ENCODE peak calls at places on chromosomes 4 and X, in eight cellular contexts. R is left ventricle myocardium inferior, U is occipital lobe, H is skeletal muscle cell, S is iris pigment epithelial cell, N is WERI-Rb-1, Q is GM03348, K is head of caudate nucleus. T is an unnamed sample.

GRCh38 chr4:170674176-170674575 is 584.4 kb upstream of the AADAT start:
- DNase-seq in S (peak; percentile 54), K (no peak), N (no peak), U (no peak), H (no peak), R (no peak), Q (no peak), T (no peak)

GRCh38 chrX:46601283-46601682 is 27.7 kb downstream of the CHST7 start:
- DNase-seq in H (no peak), Q (no peak), S (peak; percentile 60), N (no peak), K (no peak), U (no peak), R (no peak), T (peak; percentile 7)

GRCh38 chrX:69616520-69617203 is 749 bp downstream of the EDA start:
- DNase-seq in H (no peak), Q (peak; percentile 1), U (no peak), N (peak; percentile 13), R (peak; percentile 33), S (no peak), K (peak; percentile 10), T (no peak)

GRCh38 chrX:24696241-24696640 is 2.5 kb downstream of the POLA1 start:
- DNase-seq in N (no peak), K (no peak), Q (no peak), S (peak; percentile 10), H (peak; percentile 12), U (no peak), R (no peak), T (no peak)

GRCh38 chr4:88159137-88159725 is 792 bp upstream of the ABCG2 start:
- DNase-seq in S (no peak), K (no peak), N (no peak), Q (peak; percentile 29), U (peak; percentile 10), H (no peak), R (no peak), T (peak; percentile 6)

GRCh38 chr4:100284302-100284701 is 94.0 kb upstream of the DDIT4L start:
- DNase-seq in K (no peak), H (no peak), R (no peak), N (no peak), S (no peak), U (no peak), Q (no peak), T (no peak)

GRCh38 chrX:68632491-68632890 is 15.0 kb upstream of the STARD8 start:
- DNase-seq in S (no peak), N (no peak), Q (no peak), R (no peak), U (no peak), H (no peak), K (no peak), T (no peak)

GRCh38 chr4:174212061-174212460 is 71.4 kb downstream of the FBXO8 start:
- DNase-seq in H (no peak), K (no peak), S (no peak), U (no peak), N (no peak), Q (no peak), R (no peak), T (no peak)

GRCh38 chr4:113943085-113943484 is 36.4 kb downstream of the ARSJ start:
- DNase-seq in U (no peak), N (no peak), S (no peak), Q (no peak), H (no peak), K (no peak), R (no peak), T (no peak)

GRCh38 chr4:151454513-151454912 is 45.5 kb downstream of the FHIP1A start:
- DNase-seq in S (no peak), K (no peak), H (no peak), R (no peak), U (no peak), Q (no peak), N (no peak), T (no peak)

GRCh38 chrX:23919706-23920320 is 12.0 kb downstream of the CXorf58 start:
- DNase-seq in U (no peak), N (peak; percentile 26), Q (no peak), H (no peak), S (no peak), R (no peak), K (no peak), T (no peak)

GRCh38 chrX:7485041-7485440 is 337.1 kb upstream of the PUDP start:
- DNase-seq in K (no peak), N (no peak), R (no peak), H (no peak), U (no peak), S (no peak), Q (no peak), T (no peak)

GRCh38 chr4:13938299-13938698 is 310.8 kb upstream of the BOD1L1 start:
- DNase-seq in Q (no peak), U (no peak), S (no peak), K (no peak), R (no peak), H (no peak), N (no peak), T (no peak)

GRCh38 chr4:35138449-35138848 is 1105.9 kb downstream of the ARAP2 start:
- DNase-seq in U (no peak), N (no peak), K (peak; percentile 2), H (no peak), S (no peak), Q (no peak), R (no peak), T (no peak)

GRCh38 chr4:94253036-94253435 is 45.4 kb downstream of the SMARCAD1 start:
- DNase-seq in N (no peak), K (peak; percentile 7), H (no peak), Q (no peak), S (peak; percentile 11), U (no peak), R (no peak), T (no peak)

GRCh38 chrX:14496674-14497073 is 32.7 kb upstream of the GLRA2 start:
- DNase-seq in N (no peak), R (no peak), H (no peak), U (no peak), Q (no peak), S (peak; percentile 2), K (no peak), T (peak; percentile 5)

GRCh38 chrX:151974336-151975227 is at the start of gene GABRE:
- DNase-seq in Q (peak; percentile 85), U (no peak), H (no peak), R (peak; percentile 59), K (peak; percentile 5), N (peak; percentile 78), S (peak; percentile 40), T (peak; percentile 66)

GRCh38 chr4:8025668-8026067 is 86.0 kb upstream of the AFAP1 start:
- DNase-seq in K (no peak), R (no peak), H (no peak), S (no peak), Q (no peak), U (no peak), N (no peak), T (no peak)

GRCh38 chrX:97850911-97851310 is 967.2 kb downstream of the RPA4 start:
- DNase-seq in R (no peak), Q (no peak), U (no peak), H (no peak), S (no peak), N (no peak), K (no peak), T (no peak)

GRCh38 chr4:7831330-7831729 is 108.3 kb downstream of the AFAP1 start:
- DNase-seq in N (peak; percentile 50), R (no peak), K (no peak), H (peak; percentile 81), S (peak; percentile 79), U (no peak), Q (peak; percentile 39), T (peak; percentile 19)

GRCh38 chr4:166318810-166319525 is 445.9 kb downstream of the TLL1 start:
- DNase-seq in U (no peak), R (no peak), H (peak; percentile 80), N (no peak), Q (peak; percentile 5), K (no peak), S (peak; percentile 74), T (no peak)

GRCh38 chrX:46386511-46386910 is 158.7 kb downstream of the ZNF674 start:
- DNase-seq in Q (no peak), N (no peak), H (no peak), S (no peak), K (no peak), U (no peak), R (no peak), T (no peak)

GRCh38 chr4:90226734-90227133 is 99.5 kb downstream of the CCSER1 start:
- DNase-seq in R (no peak), Q (no peak), U (no peak), S (peak; percentile 8), N (no peak), K (no peak), H (no peak), T (no peak)

GRCh38 chr4:120406960-120407359 is 340.3 kb upstream of the MAD2L1 start:
- DNase-seq in Q (no peak), H (no peak), U (no peak), R (no peak), S (no peak), N (no peak), K (no peak), T (no peak)

GRCh38 chrX:56385336-56385735 is 153.2 kb downstream of the KLF8 start:
- DNase-seq in Q (no peak), S (no peak), R (no peak), N (no peak), K (no peak), U (no peak), H (no peak), T (no peak)

GRCh38 chrX:130539721-130540321 is 138.0 kb downstream of the RBMX2 start:
- DNase-seq in N (peak; percentile 51), U (no peak), Q (peak; percentile 49), K (peak; percentile 54), S (peak; percentile 56), H (no peak), R (peak; percentile 18), T (peak; percentile 47)

GRCh38 chrX:108584617-108585211 is 145.1 kb downstream of the COL4A5 start:
- DNase-seq in H (no peak), S (peak; percentile 5), R (no peak), N (peak; percentile 9), Q (peak; percentile 1), K (peak; percentile 62), U (no peak), T (peak; percentile 5)

GRCh38 chrX:100636321-100636991 is at the start of gene TSPAN6:
- DNase-seq in N (peak; percentile 86), K (peak; percentile 74), H (peak; percentile 52), R (peak; percentile 80), Q (peak; percentile 88), U (peak; percentile 19), S (peak; percentile 83), T (peak; percentile 81)

GRCh38 chrX:99078301-99078700 is 1331.8 kb downstream of the PCDH19 start:
- DNase-seq in K (no peak), R (no peak), U (no peak), N (no peak), Q (no peak), S (no peak), H (no peak), T (no peak)

GRCh38 chr4:154024097-154024496 is 235.2 kb upstream of the SFRP2 start:
- DNase-seq in R (no peak), U (no peak), K (no peak), N (peak; percentile 43), H (no peak), S (no peak), Q (no peak), T (no peak)

GRCh38 chr4:32775049-32775448 is 2054.9 kb downstream of the PCDH7 start:
- DNase-seq in H (peak; percentile 9), R (no peak), U (no peak), K (no peak), N (peak; percentile 47), S (peak; percentile 3), Q (no peak), T (no peak)

GRCh38 chr4:159242427-159242826 is 139.5 kb downstream of the RAPGEF2 start:
- DNase-seq in K (no peak), U (no peak), S (no peak), N (no peak), R (no peak), Q (no peak), H (no peak), T (no peak)

GRCh38 chr4:7398104-7398423 is 36.7 kb downstream of the PSAPL1 start:
- DNase-seq in K (no peak), H (peak; percentile 55), U (no peak), R (peak; percentile 69), Q (no peak), N (peak; percentile 66), S (peak; percentile 45), T (no peak)